ENCODE peak calls at places on chromosomes 4 and X, in four cellular contexts. One of them, this sample, is unnamed.

GRCh38 chr4:110632506-110633357 is 9.9 kb upstream of the PITX2 start:
- DNase-seq in left ventricle myocardium inferior: no peak
- DNase-seq in GM06990: no peak
- DNase-seq in gastrocnemius medialis: no peak
- DNase-seq in this sample: no peak

GRCh38 chr4:125702406-125702805 is 387.7 kb downstream of the FAT4 start:
- DNase-seq in GM06990: no peak
- DNase-seq in left ventricle myocardium inferior: no peak
- DNase-seq in gastrocnemius medialis: no peak
- DNase-seq in this sample: no peak

GRCh38 chrX:109774136-109774535 is 41.1 kb upstream of the ACSL4 start:
- DNase-seq in GM06990: no peak
- DNase-seq in gastrocnemius medialis: no peak
- DNase-seq in left ventricle myocardium inferior: no peak
- DNase-seq in this sample: no peak

GRCh38 chr4:153079824-153080486 is 124.3 kb upstream of the TRIM2 start:
- DNase-seq in gastrocnemius medialis: no peak
- DNase-seq in left ventricle myocardium inferior: no peak
- DNase-seq in GM06990: no peak
- DNase-seq in this sample: no peak

GRCh38 chr4:8540586-8540985 is 39.6 kb upstream of the GPR78 start:
- DNase-seq in gastrocnemius medialis: no peak
- DNase-seq in GM06990: no peak
- DNase-seq in left ventricle myocardium inferior: no peak
- DNase-seq in this sample: no peak

GRCh38 chrX:126770179-126770578 is 49.4 kb upstream of the PRR32 start:
- DNase-seq in gastrocnemius medialis: no peak
- DNase-seq in GM06990: no peak
- DNase-seq in left ventricle myocardium inferior: no peak
- DNase-seq in this sample: no peak

GRCh38 chrX:84168574-84168973 is 19.4 kb downstream of the RPS6KA6 start:
- DNase-seq in GM06990: no peak
- DNase-seq in gastrocnemius medialis: no peak
- DNase-seq in left ventricle myocardium inferior: no peak
- DNase-seq in this sample: no peak

GRCh38 chr4:95505149-95505548 is 43.6 kb downstream of the UNC5C start:
- DNase-seq in GM06990: no peak
- DNase-seq in left ventricle myocardium inferior: no peak
- DNase-seq in gastrocnemius medialis: no peak
- DNase-seq in this sample: peak; percentile 35

GRCh38 chr4:88341227-88342192 is 37.1 kb upstream of the HERC6 start:
- DNase-seq in left ventricle myocardium inferior: no peak
- DNase-seq in gastrocnemius medialis: peak; percentile 55
- DNase-seq in GM06990: no peak
- DNase-seq in this sample: peak; percentile 74

GRCh38 chrX:31132803-31133202 is 61.0 kb upstream of the FTHL17 start:
- DNase-seq in gastrocnemius medialis: no peak
- DNase-seq in GM06990: no peak
- DNase-seq in left ventricle myocardium inferior: no peak
- DNase-seq in this sample: no peak

GRCh38 chr4:149781150-149781549 is 34.5 kb downstream of the IQCM start:
- DNase-seq in GM06990: no peak
- DNase-seq in gastrocnemius medialis: no peak
- DNase-seq in left ventricle myocardium inferior: no peak
- DNase-seq in this sample: no peak

GRCh38 chr4:183797041-183797444 is 108.1 kb upstream of the STOX2 start:
- DNase-seq in gastrocnemius medialis: no peak
- DNase-seq in GM06990: no peak
- DNase-seq in left ventricle myocardium inferior: peak; percentile 45
- DNase-seq in this sample: no peak

GRCh38 chr4:19982556-19982955 is 269.1 kb upstream of the SLIT2 start:
- DNase-seq in gastrocnemius medialis: no peak
- DNase-seq in left ventricle myocardium inferior: no peak
- DNase-seq in GM06990: no peak
- DNase-seq in this sample: no peak

GRCh38 chr4:142719854-142720541 is 126.1 kb downstream of the INPP4B start:
- DNase-seq in GM06990: no peak
- DNase-seq in gastrocnemius medialis: no peak
- DNase-seq in left ventricle myocardium inferior: no peak
- DNase-seq in this sample: no peak

GRCh38 chrX:72001471-72001870 is 90.8 kb downstream of the NHSL2 start:
- DNase-seq in GM06990: no peak
- DNase-seq in gastrocnemius medialis: no peak
- DNase-seq in left ventricle myocardium inferior: no peak
- DNase-seq in this sample: no peak

GRCh38 chrX:87409113-87409841 is 108.3 kb upstream of the KLHL4 start:
- DNase-seq in GM06990: no peak
- DNase-seq in left ventricle myocardium inferior: peak; percentile 16
- DNase-seq in gastrocnemius medialis: no peak
- DNase-seq in this sample: peak; percentile 83

GRCh38 chr4:107619065-107619464 is 101.0 kb downstream of the PAPSS1 start:
- DNase-seq in left ventricle myocardium inferior: no peak
- DNase-seq in GM06990: no peak
- DNase-seq in gastrocnemius medialis: no peak
- DNase-seq in this sample: peak; percentile 32

GRCh38 chr4:167906851-167907250 is 185.5 kb upstream of the ANXA10 start:
- DNase-seq in left ventricle myocardium inferior: no peak
- DNase-seq in gastrocnemius medialis: no peak
- DNase-seq in GM06990: no peak
- DNase-seq in this sample: no peak

GRCh38 chr4:3122081-3122563 is 47.6 kb downstream of the HTT start:
- DNase-seq in GM06990: no peak
- DNase-seq in left ventricle myocardium inferior: no peak
- DNase-seq in gastrocnemius medialis: no peak
- DNase-seq in this sample: no peak

GRCh38 chr4:146648384-146648783 is 9.7 kb downstream of the POU4F2 start:
- DNase-seq in GM06990: no peak
- DNase-seq in left ventricle myocardium inferior: no peak
- DNase-seq in gastrocnemius medialis: no peak
- DNase-seq in this sample: no peak

GRCh38 chr4:72019688-72020087 is 12.1 kb upstream of the NPFFR2 start:
- DNase-seq in gastrocnemius medialis: no peak
- DNase-seq in left ventricle myocardium inferior: no peak
- DNase-seq in GM06990: no peak
- DNase-seq in this sample: no peak

GRCh38 chr4:65999518-65999871 is 329.2 kb upstream of the EPHA5 start:
- DNase-seq in gastrocnemius medialis: no peak
- DNase-seq in left ventricle myocardium inferior: no peak
- DNase-seq in GM06990: no peak
- DNase-seq in this sample: no peak

GRCh38 chr4:1248262-1249147 is at the start of gene CTBP1:
- DNase-seq in gastrocnemius medialis: peak; percentile 52
- DNase-seq in left ventricle myocardium inferior: peak; percentile 79
- DNase-seq in GM06990: peak; percentile 93
- DNase-seq in this sample: no peak

GRCh38 chr4:6148506-6149205 is 51.7 kb downstream of the JAKMIP1 start:
- DNase-seq in GM06990: no peak
- DNase-seq in gastrocnemius medialis: no peak
- DNase-seq in left ventricle myocardium inferior: no peak
- DNase-seq in this sample: no peak

GRCh38 chrX:6640727-6641126 is 105.8 kb upstream of the VCX3A start:
- DNase-seq in GM06990: no peak
- DNase-seq in left ventricle myocardium inferior: no peak
- DNase-seq in gastrocnemius medialis: no peak
- DNase-seq in this sample: no peak

GRCh38 chrX:115592997-115593734 is 32.2 kb downstream of the PLS3 start:
- DNase-seq in gastrocnemius medialis: no peak
- DNase-seq in left ventricle myocardium inferior: no peak
- DNase-seq in GM06990: no peak
- DNase-seq in this sample: no peak
- H3K4me3 ChIP-seq in gastrocnemius medialis: peak overlapping the region; percentile 42
- H3K4me3 ChIP-seq in left ventricle myocardium inferior: peak overlapping the region; percentile 65
- H3K4me3 ChIP-seq in GM06990: no peak overlapping the region
- H3K4me3 ChIP-seq in this sample: no peak overlapping the region

DNA sequence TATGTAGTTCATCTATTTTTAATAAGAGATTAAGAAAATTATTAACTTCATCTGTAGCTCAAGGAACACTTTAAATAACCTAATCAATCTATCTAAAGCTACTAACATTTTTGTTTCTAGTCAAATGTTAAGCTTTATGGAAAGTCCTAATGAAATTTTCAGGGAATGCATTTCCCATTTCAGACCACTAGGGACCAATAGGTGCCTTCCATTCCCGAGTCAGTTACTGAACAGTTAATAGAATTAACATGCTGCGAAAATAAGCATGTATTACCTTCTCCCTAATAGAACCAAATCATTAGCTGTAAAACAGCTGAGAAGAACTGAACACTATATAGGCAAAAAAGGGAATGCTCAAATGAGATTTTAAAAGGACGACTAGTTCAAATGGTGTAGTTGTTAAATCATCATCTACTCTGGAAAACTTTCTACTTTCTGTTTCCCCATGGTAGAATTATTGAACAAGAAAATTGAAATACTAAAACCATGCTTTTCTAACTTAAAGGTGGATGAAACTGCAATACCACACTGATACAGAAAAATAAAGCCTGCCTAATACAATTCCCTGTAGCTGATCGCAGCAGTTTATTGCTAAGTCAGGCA is 22.5 kb downstream of the STX18 start:
- DNase-seq in GM06990: no peak
- DNase-seq in gastrocnemius medialis: no peak
- DNase-seq in left ventricle myocardium inferior: no peak
- DNase-seq in this sample: no peak
- TF ChIP-seq CTCF in GM06990: peak; percentile 32
- TF ChIP-seq CTCF in gastrocnemius medialis: no peak
- TF ChIP-seq CTCF in left ventricle myocardium inferior: peak; percentile 54
- TF ChIP-seq CTCF in this sample: peak; percentile 73

GRCh38 chr4:159357350-159357749 is 254.5 kb downstream of the RAPGEF2 start:
- DNase-seq in GM06990: no peak
- DNase-seq in left ventricle myocardium inferior: no peak
- DNase-seq in gastrocnemius medialis: no peak
- DNase-seq in this sample: no peak

GRCh38 chr4:159353422-159354116 is 250.7 kb downstream of the RAPGEF2 start:
- DNase-seq in gastrocnemius medialis: no peak
- DNase-seq in left ventricle myocardium inferior: peak; percentile 59
- DNase-seq in GM06990: no peak
- DNase-seq in this sample: no peak

GRCh38 chr4:159352609-159353008 is 249.7 kb downstream of the RAPGEF2 start:
- DNase-seq in gastrocnemius medialis: no peak
- DNase-seq in left ventricle myocardium inferior: no peak
- DNase-seq in GM06990: no peak
- DNase-seq in this sample: no peak

GRCh38 chr4:159358226-159358625 is 255.3 kb downstream of the RAPGEF2 start:
- DNase-seq in left ventricle myocardium inferior: no peak
- DNase-seq in GM06990: no peak
- DNase-seq in gastrocnemius medialis: no peak
- DNase-seq in this sample: peak; percentile 18

GRCh38 chr4:159355456-159355855 is 252.6 kb downstream of the RAPGEF2 start:
- DNase-seq in GM06990: no peak
- DNase-seq in left ventricle myocardium inferior: no peak
- DNase-seq in gastrocnemius medialis: no peak
- DNase-seq in this sample: no peak
- H3K36me3 ChIP-seq in GM06990: peaks cover 6% of the 10 kb centered on the region
- H3K36me3 ChIP-seq in left ventricle myocardium inferior: peaks cover 95% of the 10 kb centered on the region
- H3K36me3 ChIP-seq in gastrocnemius medialis: peaks cover 86% of the 10 kb centered on the region
- H3K36me3 ChIP-seq in this sample: peaks cover 1% of the 10 kb centered on the region

GRCh38 chr4:53572595-53572994 is 18.7 kb downstream of the LNX1 start:
- DNase-seq in gastrocnemius medialis: no peak
- DNase-seq in GM06990: no peak
- DNase-seq in left ventricle myocardium inferior: no peak
- DNase-seq in this sample: no peak
- H3K4me3 ChIP-seq in gastrocnemius medialis: no peak overlapping the region
- H3K4me3 ChIP-seq in GM06990: no peak overlapping the region
- H3K4me3 ChIP-seq in left ventricle myocardium inferior: no peak overlapping the region
- H3K4me3 ChIP-seq in this sample: no peak overlapping the region